ENCODE peak calls at places on chromosomes 12 and 14, in five cellular contexts. Y is OCI-LY7, T is upper lobe of right lung, S is AG04450, X is cardiac muscle cell. O is an unnamed sample.

GRCh38 chr12:53504004-53504920 is 3.0 kb downstream of the NPFF start:
- DNase-seq in Y (no peak), X (peak; percentile 32), T (peak; percentile 48), S (no peak), O (no peak)

GRCh38 chr14:91186515-91187066 is 57.9 kb downstream of the GPR68 start:
- DNase-seq in Y (no peak), S (no peak), T (no peak), X (no peak), O (no peak)

GRCh38 chr12:112170376-112170775 is 45.0 kb downstream of the TRAFD1 start:
- DNase-seq in T (no peak), S (no peak), Y (peak; percentile 26), X (peak; percentile 35), O (no peak)

GRCh38 chr14:89652352-89652751 is 235.3 kb upstream of the FOXN3 start:
- DNase-seq in Y (no peak), S (no peak), X (no peak), T (no peak), O (no peak)

GRCh38 chr12:63849641-63850040 is 5.1 kb downstream of the SRGAP1 start:
- DNase-seq in T (no peak), Y (no peak), X (no peak), S (no peak), O (no peak)

GRCh38 chr12:93882763-93883162 is 205.6 kb downstream of the CRADD start:
- DNase-seq in Y (no peak), S (no peak), X (no peak), T (no peak), O (no peak)

GRCh38 chr12:75478395-75478794 is 2.2 kb upstream of the GLIPR1 start:
- DNase-seq in S (no peak), T (no peak), X (peak; percentile 87), Y (peak; percentile 21), O (no peak)

GRCh38 chr14:94000986-94001385 is 3.9 kb downstream of the CCDC197 start:
- DNase-seq in S (no peak), T (no peak), X (no peak), Y (no peak), O (no peak)

GRCh38 chr12:11798856-11799530 is 149.5 kb downstream of the ETV6 start:
- DNase-seq in X (peak; percentile 96), T (no peak), Y (peak; percentile 39), S (peak; percentile 63), O (no peak)

GRCh38 chr12:50564240-50564947 is 59.6 kb downstream of the DIP2B start:
- DNase-seq in S (no peak), T (no peak), Y (no peak), X (peak; percentile 67), O (no peak)

GRCh38 chr12:85779768-85780167 is 56.4 kb downstream of the RASSF9 start:
- DNase-seq in T (no peak), Y (no peak), X (no peak), S (no peak), O (no peak)

GRCh38 chr12:3342051-3342450 is 149.0 kb upstream of the PRMT8 start:
- DNase-seq in S (no peak), Y (peak; percentile 13), T (no peak), X (peak; percentile 60), O (no peak)

GRCh38 chr14:89571502-89571901 is 154.5 kb upstream of the FOXN3 start:
- DNase-seq in T (no peak), S (no peak), Y (no peak), X (no peak), O (no peak)

GRCh38 chr12:99455350-99456037 is 192.1 kb upstream of the GARIN6 start:
- DNase-seq in S (no peak), X (peak; percentile 7), T (no peak), Y (no peak), O (no peak)

GRCh38 chr12:51217133-51217967 is 512 bp downstream of the POU6F1 start:
- DNase-seq in T (peak; percentile 87), Y (peak; percentile 58), X (peak; percentile 17), S (no peak), O (no peak)

GRCh38 chr12:38587594-38587993 is 271.0 kb downstream of the ALG10B start:
- DNase-seq in X (peak; percentile 19), S (no peak), T (no peak), Y (no peak), O (no peak)

GRCh38 chr14:54503476-54503875 is 6.2 kb upstream of the CGRRF1 start:
- DNase-seq in S (no peak), Y (peak; percentile 27), T (no peak), X (peak; percentile 65), O (no peak)

GRCh38 chr14:89241934-89242670 is 174.9 kb downstream of the FOXN3 start:
- DNase-seq in S (no peak), Y (no peak), X (no peak), T (no peak), O (no peak)

GRCh38 chr12:90036641-90037040 is 328.0 kb upstream of the ATP2B1 start:
- DNase-seq in X (no peak), T (no peak), S (no peak), Y (no peak), O (no peak)

GRCh38 chr14:69720912-69721311 is 46.0 kb upstream of the SRSF5 start:
- DNase-seq in T (no peak), X (no peak), S (no peak), Y (no peak), O (no peak)

GRCh38 chr12:67482751-67483661 is 165.5 kb upstream of the DYRK2 start:
- DNase-seq in Y (peak; percentile 70), X (peak; percentile 74), S (peak; percentile 1), T (no peak), O (no peak)

GRCh38 chr14:32576088-32576795 is 247.1 kb downstream of the AKAP6 start:
- DNase-seq in X (peak; percentile 79), T (no peak), Y (peak; percentile 51), S (no peak), O (peak; percentile 47)

GRCh38 chr12:113135178-113136127 is at the start of gene RASAL1:
- DNase-seq in S (no peak), Y (peak; percentile 93), T (no peak), X (no peak), O (no peak)

GRCh38 chr12:114789276-114789675 is 105.3 kb upstream of the TBX3 start:
- DNase-seq in X (no peak), T (no peak), S (no peak), Y (no peak), O (no peak)

GRCh38 chr12:56980268-56980667 is 22.9 kb upstream of the RDH16 start:
- DNase-seq in S (no peak), T (no peak), X (no peak), Y (no peak), O (no peak)

GRCh38 chr12:66297080-66297479 is 5.2 kb upstream of the HELB start:
- DNase-seq in T (no peak), X (no peak), Y (no peak), S (no peak), O (no peak)

GRCh38 chr14:89912667-89913211 is 41.8 kb downstream of the EFCAB11 start:
- DNase-seq in T (no peak), X (peak; percentile 96), S (peak; percentile 69), Y (no peak), O (no peak)

GRCh38 chr12:95259368-95259767 is 41.8 kb downstream of the VEZT start:
- DNase-seq in Y (no peak), S (no peak), T (no peak), X (no peak), O (no peak)

GRCh38 chr14:62118461-62118860 is 356.2 kb downstream of the SNAPC1 start:
- DNase-seq in S (no peak), X (no peak), Y (no peak), T (no peak), O (no peak)

GRCh38 chr12:87336814-87337336 is 692.3 kb downstream of the C12orf50 start:
- DNase-seq in T (no peak), X (no peak), Y (no peak), S (no peak), O (no peak)

GRCh38 chr12:124654666-124655316 is 87.4 kb upstream of the NCOR2 start:
- DNase-seq in Y (no peak), T (peak; percentile 78), S (no peak), X (no peak), O (no peak)
- H3K27ac ChIP-seq in Y (no peak overlapping the region), T (peak overlapping the region; percentile 73), S (peak overlapping the region; percentile 89), X (no peak overlapping the region), O (peak overlapping the region; percentile 95)

DNA sequence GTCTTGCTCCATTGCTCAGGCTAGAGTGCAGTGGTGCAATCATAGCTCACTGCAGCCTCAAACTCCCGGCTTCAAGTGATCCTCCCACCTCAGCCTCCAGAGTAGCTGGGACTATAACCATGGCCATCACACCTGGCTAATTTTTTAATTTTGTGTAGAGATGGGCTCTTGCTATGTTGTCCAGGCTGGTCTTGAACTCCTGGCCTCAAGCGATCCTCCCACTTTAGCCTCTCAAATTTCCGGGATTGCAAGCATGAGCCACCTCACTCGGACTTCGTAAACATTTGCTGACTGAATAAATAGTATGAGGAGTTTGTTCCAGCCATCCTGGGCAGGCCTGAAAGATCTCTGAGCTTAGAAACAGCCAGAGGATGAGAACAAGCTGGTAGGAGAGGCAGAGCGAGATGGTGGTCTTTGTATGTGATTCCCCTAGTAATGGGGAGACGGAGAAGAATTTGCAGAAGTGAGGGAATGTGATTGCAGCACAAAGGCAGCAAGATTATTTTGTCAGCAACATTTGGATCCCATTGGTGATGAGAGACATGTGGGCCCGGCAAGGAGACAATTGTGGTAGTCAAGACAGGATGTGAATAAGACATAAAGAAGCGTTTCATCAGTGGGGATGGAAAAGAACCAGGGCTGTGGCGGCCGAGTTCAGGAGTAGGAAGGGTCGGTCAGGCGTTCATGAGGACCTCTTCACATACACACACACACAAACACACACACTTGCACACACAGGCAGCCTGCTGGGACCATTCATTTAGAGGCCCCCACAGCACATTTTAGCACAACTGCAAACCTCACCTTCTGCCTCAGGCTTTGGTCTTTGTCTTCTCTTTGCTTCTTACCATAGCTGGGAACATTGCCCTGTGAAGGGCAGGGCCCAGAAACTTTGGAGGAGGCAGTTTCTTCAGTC is 155.5 kb downstream of the ZFP36L1 start:
- DNase-seq in Y (no peak), X (peak; percentile 87), T (peak; percentile 50), S (no peak), O (no peak)
- H3K27ac ChIP-seq in Y (no peak overlapping the region), X (peak overlapping the region; percentile 80), T (peak overlapping the region; percentile 76), S (peak overlapping the region; percentile 63), O (no peak overlapping the region)

DNA sequence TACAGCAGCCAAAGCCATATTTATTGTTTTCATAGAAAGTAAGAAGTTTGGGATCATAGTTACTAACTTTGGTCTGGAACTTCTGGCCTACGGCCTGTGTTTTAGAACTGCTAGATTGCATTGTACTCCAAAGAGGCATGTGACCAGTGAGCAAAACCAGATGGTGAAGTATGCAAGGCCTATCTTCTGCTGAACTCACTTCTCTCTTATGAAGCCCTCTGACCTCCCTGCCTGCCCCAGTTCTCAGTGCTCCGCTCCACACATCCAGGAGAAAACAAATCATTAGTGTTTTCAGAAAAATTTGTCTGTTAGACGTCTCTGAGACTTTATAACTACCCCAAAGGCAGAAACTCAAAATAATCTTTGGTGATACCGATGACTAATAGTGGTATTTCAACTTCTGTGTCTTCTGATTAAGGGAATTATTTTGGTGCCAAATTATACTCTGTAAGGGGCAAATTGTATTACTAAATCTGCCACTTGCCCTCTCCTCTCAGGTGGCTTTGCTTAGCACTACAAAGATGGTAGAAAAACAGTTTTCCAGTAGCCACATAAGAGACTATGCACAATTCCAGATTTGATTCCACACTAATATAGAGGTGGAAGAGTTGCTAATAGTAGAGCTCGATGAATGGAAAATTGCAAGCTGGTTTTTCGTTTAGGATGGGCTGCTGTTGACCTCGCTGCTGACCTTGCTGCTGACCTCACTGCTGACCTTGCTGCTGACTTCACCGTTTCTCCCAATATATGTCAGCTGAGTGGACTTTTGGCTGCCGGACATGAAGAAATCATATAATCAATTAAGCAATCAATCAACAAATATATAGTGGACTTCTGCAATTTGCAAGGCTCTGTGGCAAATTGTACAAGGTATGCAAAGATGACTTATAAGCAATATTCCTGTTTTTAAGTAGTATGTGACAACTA is 147.5 kb downstream of the KITLG start:
- DNase-seq in T (no peak), X (peak; percentile 79), Y (no peak), S (no peak), O (no peak)
- H3K27ac ChIP-seq in T (peak overlapping the region; percentile 37), X (no peak overlapping the region), Y (no peak overlapping the region), S (no peak overlapping the region), O (no peak overlapping the region)

GRCh38 chr12:116130431-116130830 is 147.1 kb downstream of the MED13L start:
- DNase-seq in X (peak; percentile 12), T (no peak), S (no peak), Y (no peak), O (no peak)
- H3K27ac ChIP-seq in X (no peak overlapping the region), T (no peak overlapping the region), S (no peak overlapping the region), Y (no peak overlapping the region), O (peak overlapping the region; percentile 48)

O was measured in Panc1.